ENCODE peak calls at places on chromosomes 3 and 15, in nine cellular contexts. U is H4; Q is activated CD8-positive, alpha-beta T cell treated with anti-CD3 and anti-CD28 coated beads for 36 hours; D is GM20000; E is NCI-H1092; A is cardiac muscle cell; N is GM19239; O is AG10803; H is body of pancreas. T is an unnamed sample.

GRCh38 chr15:69843927-69844326 is 253.8 kb downstream of the TLE3 start:
- DNase-seq in E (no peak), A (no peak), Q (no peak), U (no peak), O (no peak), N (no peak), H (no peak), D (no peak), T (no peak)

GRCh38 chr15:58241872-58242271 is 103.7 kb downstream of the AQP9 start:
- DNase-seq in O (peak), D (no peak), N (no peak), A (peak), H (no peak), Q (no peak), U (no peak), E (no peak), T (peak)

GRCh38 chr15:47158573-47158972 is 558.7 kb upstream of the SEMA6D start:
- DNase-seq in E (no peak), Q (no peak), O (no peak), D (no peak), A (no peak), U (no peak), N (no peak), H (no peak), T (no peak)

GRCh38 chr15:42846647-42847046 is 73.9 kb downstream of the TTBK2 start:
- DNase-seq in U (no peak), H (no peak), Q (no peak), A (no peak), E (no peak), O (no peak), N (no peak), D (no peak), T (no peak)

GRCh38 chr3:1847571-1847970 is 251.1 kb upstream of the CNTN4 start:
- DNase-seq in U (no peak), Q (no peak), A (no peak), H (no peak), D (no peak), O (no peak), E (no peak), N (no peak), T (no peak)

GRCh38 chr3:150922611-150923010 is 17.4 kb upstream of the MINDY4B start:
- DNase-seq in D (no peak), Q (no peak), N (no peak), U (no peak), O (no peak), E (no peak), H (no peak), A (peak), T (no peak)

GRCh38 chr15:101198820-101199219 is 53.0 kb downstream of the CHSY1 start:
- DNase-seq in N (no peak), D (no peak), H (no peak), U (no peak), Q (no peak), O (no peak), E (no peak), A (no peak), T (no peak)

GRCh38 chr15:30921781-30922371 is 18.2 kb downstream of the FAN1 start:
- DNase-seq in A (no peak), O (no peak), E (no peak), N (no peak), U (no peak), Q (no peak), H (no peak), D (no peak), T (no peak)

GRCh38 chr3:197718904-197719303 is 17.8 kb downstream of the RUBCN start:
- DNase-seq in D (no peak), A (no peak), O (peak), E (no peak), Q (no peak), N (no peak), H (peak), U (peak), T (no peak)

GRCh38 chr3:124429129-124429815 is 301.0 kb upstream of the UMPS start:
- DNase-seq in A (no peak), N (no peak), H (no peak), D (no peak), Q (no peak), U (peak), E (no peak), O (peak), T (peak)

GRCh38 chr15:93057618-93058017 is 31.4 kb downstream of the RGMA start:
- DNase-seq in O (no peak), Q (no peak), N (no peak), E (no peak), A (no peak), H (no peak), U (no peak), D (no peak), T (no peak)

GRCh38 chr15:92083190-92083589 is 229.7 kb downstream of the SLCO3A1 start:
- DNase-seq in U (no peak), A (no peak), H (no peak), Q (no peak), N (no peak), O (no peak), E (no peak), D (no peak), T (no peak)

GRCh38 chr15:67542462-67543347 is at the start of gene MAP2K5:
- DNase-seq in H (peak), U (peak), N (peak), A (peak), E (peak), D (peak), O (peak), Q (peak), T (peak)

GRCh38 chr3:119318871-119319270 is 24.7 kb downstream of the ARHGAP31 start:
- DNase-seq in U (no peak), A (no peak), O (peak), Q (no peak), D (no peak), E (no peak), N (no peak), H (no peak), T (no peak)

GRCh38 chr3:45781841-45782240 is 14.5 kb downstream of the SLC6A20 start:
- DNase-seq in D (no peak), O (no peak), Q (no peak), A (no peak), H (no peak), E (no peak), U (no peak), N (no peak), T (no peak)

GRCh38 chr3:9101286-9101685 is 138.0 kb upstream of the RAD18 start:
- DNase-seq in U (no peak), A (no peak), E (no peak), Q (no peak), O (no peak), H (no peak), N (no peak), D (no peak), T (no peak)

GRCh38 chr3:124258057-124258500 is 266.2 kb upstream of the ROPN1 start:
- DNase-seq in Q (no peak), U (peak), E (no peak), A (no peak), N (no peak), D (no peak), H (no peak), O (peak), T (no peak)

GRCh38 chr3:28206479-28206878 is 34.9 kb upstream of the CMC1 start:
- DNase-seq in U (no peak), Q (no peak), A (no peak), H (no peak), E (no peak), O (no peak), N (no peak), D (no peak), T (no peak)

GRCh38 chr3:9704343-9705322 is 1.0 kb downstream of the CPNE9 start:
- DNase-seq in E (no peak), O (no peak), Q (peak), U (no peak), A (peak), H (peak), D (peak), N (no peak), T (peak)

GRCh38 chr3:30578479-30578878 is 27.9 kb upstream of the TGFBR2 start:
- DNase-seq in U (peak), D (no peak), O (peak), E (no peak), N (no peak), A (no peak), H (no peak), Q (no peak), T (no peak)

GRCh38 chr3:188720636-188721035 is 451.1 kb upstream of the TPRG1 start:
- DNase-seq in O (peak), E (no peak), U (no peak), Q (no peak), A (no peak), H (no peak), N (no peak), D (no peak), T (no peak)

GRCh38 chr3:126132751-126133511 is 47.5 kb downstream of the ALDH1L1 start:
- DNase-seq in D (no peak), H (peak), A (peak), N (no peak), U (no peak), O (no peak), E (no peak), Q (no peak), T (no peak)

GRCh38 chr3:126131881-126132750 is 48.2 kb upstream of the SLC41A3 start:
- DNase-seq in O (no peak), H (peak), A (no peak), E (no peak), U (no peak), Q (no peak), N (no peak), D (no peak), T (no peak)

GRCh38 chr15:64246364-64247189 is 83.8 kb upstream of the PPIB start:
- DNase-seq in H (no peak), D (peak), Q (peak), U (peak), E (no peak), O (peak), A (no peak), N (peak), T (no peak)

GRCh38 chr3:125615256-125615655 is 20.0 kb upstream of the OSBPL11 start:
- DNase-seq in A (no peak), H (no peak), N (no peak), D (no peak), Q (no peak), E (no peak), O (no peak), U (no peak), T (no peak)

GRCh38 chr15:38169982-38170381 is 82.7 kb upstream of the SPRED1 start:
- DNase-seq in D (no peak), O (peak), E (no peak), A (no peak), U (no peak), Q (no peak), H (no peak), N (no peak), T (no peak)

GRCh38 chr3:28840976-28841376 is 439.9 kb upstream of the RBMS3 start:
- DNase-seq in O (no peak), D (no peak), E (no peak), H (no peak), A (no peak), Q (peak), N (no peak), U (no peak), T (no peak)